ENCODE peak calls at places on chromosomes 4 and X, in five cellular contexts. One of them, this sample, is unnamed.

GRCh38 chr4:1249731-1250526 is 999 bp upstream of the CTBP1 start:
- DNase-seq in neural progenitor cell: no peak
- DNase-seq in mesenchymal stem cell: peak; percentile 62
- DNase-seq in transverse colon: peak; percentile 50
- DNase-seq in colonic mucosa: no peak
- DNase-seq in this sample: peak; percentile 62

GRCh38 chrX:9807355-9808182 is 21.3 kb downstream of the SHROOM2 start:
- DNase-seq in transverse colon: peak; percentile 26
- DNase-seq in neural progenitor cell: no peak
- DNase-seq in colonic mucosa: peak; percentile 27
- DNase-seq in mesenchymal stem cell: no peak
- DNase-seq in this sample: no peak

GRCh38 chrX:150253946-150254615 is 109.0 kb upstream of the MAMLD1 start:
- DNase-seq in mesenchymal stem cell: no peak
- DNase-seq in transverse colon: no peak
- DNase-seq in neural progenitor cell: no peak
- DNase-seq in colonic mucosa: no peak
- DNase-seq in this sample: no peak

GRCh38 chr4:82733636-82734035 is 65.0 kb downstream of the SCD5 start:
- DNase-seq in neural progenitor cell: no peak
- DNase-seq in transverse colon: no peak
- DNase-seq in mesenchymal stem cell: peak; percentile 79
- DNase-seq in colonic mucosa: no peak
- DNase-seq in this sample: no peak

GRCh38 chrX:131827935-131828334 is 195.2 kb upstream of the STK26 start:
- DNase-seq in neural progenitor cell: peak; percentile 79
- DNase-seq in colonic mucosa: no peak
- DNase-seq in transverse colon: no peak
- DNase-seq in mesenchymal stem cell: peak; percentile 41
- DNase-seq in this sample: no peak

GRCh38 chr4:3193531-3194203 is 55.3 kb upstream of the MSANTD1 start:
- DNase-seq in mesenchymal stem cell: peak; percentile 12
- DNase-seq in colonic mucosa: no peak
- DNase-seq in neural progenitor cell: no peak
- DNase-seq in transverse colon: no peak
- DNase-seq in this sample: no peak

GRCh38 chr4:11615601-11616000 is 186.9 kb upstream of the HS3ST1 start:
- DNase-seq in neural progenitor cell: no peak
- DNase-seq in mesenchymal stem cell: no peak
- DNase-seq in transverse colon: no peak
- DNase-seq in colonic mucosa: peak; percentile 46
- DNase-seq in this sample: no peak

GRCh38 chr4:184237612-184238011 is 19.9 kb upstream of the ENPP6 start:
- DNase-seq in colonic mucosa: no peak
- DNase-seq in neural progenitor cell: no peak
- DNase-seq in transverse colon: no peak
- DNase-seq in mesenchymal stem cell: peak; percentile 17
- DNase-seq in this sample: no peak

GRCh38 chr4:105451346-105451745 is 22.5 kb downstream of the PPA2 start:
- DNase-seq in mesenchymal stem cell: no peak
- DNase-seq in colonic mucosa: no peak
- DNase-seq in transverse colon: no peak
- DNase-seq in neural progenitor cell: no peak
- DNase-seq in this sample: no peak

GRCh38 chrX:24148535-24149345 is 789 bp upstream of the ZFX start:
- DNase-seq in colonic mucosa: peak; percentile 41
- DNase-seq in transverse colon: no peak
- DNase-seq in neural progenitor cell: no peak
- DNase-seq in mesenchymal stem cell: peak; percentile 60
- DNase-seq in this sample: peak; percentile 49

GRCh38 chr4:20760053-20760452 is 59.8 kb downstream of the PACRGL start:
- DNase-seq in transverse colon: no peak
- DNase-seq in colonic mucosa: no peak
- DNase-seq in neural progenitor cell: peak; percentile 7
- DNase-seq in mesenchymal stem cell: no peak
- DNase-seq in this sample: no peak

GRCh38 chr4:123361195-123361861 is 35.3 kb upstream of the SPRY1 start:
- DNase-seq in mesenchymal stem cell: peak; percentile 91
- DNase-seq in neural progenitor cell: no peak
- DNase-seq in transverse colon: peak; percentile 16
- DNase-seq in colonic mucosa: no peak
- DNase-seq in this sample: no peak

GRCh38 chrX:99603076-99603814 is 806.8 kb downstream of the PCDH19 start:
- DNase-seq in transverse colon: no peak
- DNase-seq in neural progenitor cell: peak; percentile 10
- DNase-seq in colonic mucosa: no peak
- DNase-seq in mesenchymal stem cell: no peak
- DNase-seq in this sample: no peak

GRCh38 chrX:2673611-2674010 is 17.5 kb upstream of the CD99 start:
- DNase-seq in transverse colon: no peak
- DNase-seq in colonic mucosa: no peak
- DNase-seq in mesenchymal stem cell: no peak
- DNase-seq in neural progenitor cell: no peak
- DNase-seq in this sample: no peak

GRCh38 chrX:28668957-28669356 is 81.7 kb downstream of the IL1RAPL1 start:
- DNase-seq in colonic mucosa: no peak
- DNase-seq in transverse colon: no peak
- DNase-seq in neural progenitor cell: no peak
- DNase-seq in mesenchymal stem cell: no peak
- DNase-seq in this sample: no peak

DNA sequence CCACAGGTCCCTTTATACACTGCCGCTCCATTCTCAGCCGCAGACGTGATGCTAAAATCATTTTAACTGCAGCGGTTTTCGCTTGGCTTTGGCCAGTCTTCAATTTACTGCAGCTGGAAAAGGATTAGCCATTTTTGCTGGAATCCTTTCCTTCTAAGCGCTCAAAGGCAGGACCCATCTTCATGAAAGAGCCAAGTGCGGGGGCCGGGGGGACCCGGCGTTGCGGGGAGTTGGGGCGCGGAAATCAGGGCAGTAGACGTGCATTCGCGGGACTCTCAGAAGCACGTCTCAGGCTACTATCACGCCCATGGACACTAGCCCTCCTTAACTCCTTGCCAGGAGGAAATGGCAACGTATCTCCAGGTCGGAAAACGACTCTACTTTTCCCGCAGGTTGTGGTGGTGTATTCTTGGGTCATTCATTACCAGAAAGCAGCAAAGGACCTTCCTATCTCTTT is 1.7 kb upstream of the PCDH10 start:
- DNase-seq in transverse colon: no peak
- DNase-seq in mesenchymal stem cell: peak; percentile 55
- DNase-seq in colonic mucosa: no peak
- DNase-seq in neural progenitor cell: peak; percentile 26
- DNase-seq in this sample: no peak
- H3K27me3 ChIP-seq in transverse colon: peaks cover 84% of the 10 kb centered on the region
- H3K27me3 ChIP-seq in mesenchymal stem cell: peaks cover 13% of the 10 kb centered on the region
- H3K27me3 ChIP-seq in colonic mucosa: peaks cover 46% of the 10 kb centered on the region
- H3K27me3 ChIP-seq in neural progenitor cell: peaks cover 75% of the 10 kb centered on the region
- H3K27me3 ChIP-seq in this sample: peaks cover 52% of the 10 kb centered on the region

GRCh38 chrX:46953597-46953996 is 41.4 kb downstream of the JADE3 start:
- DNase-seq in mesenchymal stem cell: peak; percentile 14
- DNase-seq in transverse colon: no peak
- DNase-seq in colonic mucosa: peak; percentile 23
- DNase-seq in neural progenitor cell: peak; percentile 66
- DNase-seq in this sample: no peak

GRCh38 chrX:46957299-46957698 is 45.1 kb downstream of the JADE3 start:
- DNase-seq in colonic mucosa: no peak
- DNase-seq in mesenchymal stem cell: no peak
- DNase-seq in transverse colon: no peak
- DNase-seq in neural progenitor cell: no peak
- DNase-seq in this sample: no peak

GRCh38 chrX:46959101-46959500 is 46.9 kb downstream of the JADE3 start:
- DNase-seq in mesenchymal stem cell: no peak
- DNase-seq in colonic mucosa: no peak
- DNase-seq in neural progenitor cell: no peak
- DNase-seq in transverse colon: no peak
- DNase-seq in this sample: no peak

GRCh38 chrX:46953137-46953527 is 40.9 kb downstream of the JADE3 start:
- DNase-seq in mesenchymal stem cell: no peak
- DNase-seq in transverse colon: no peak
- DNase-seq in neural progenitor cell: no peak
- DNase-seq in colonic mucosa: no peak
- DNase-seq in this sample: no peak

DNA sequence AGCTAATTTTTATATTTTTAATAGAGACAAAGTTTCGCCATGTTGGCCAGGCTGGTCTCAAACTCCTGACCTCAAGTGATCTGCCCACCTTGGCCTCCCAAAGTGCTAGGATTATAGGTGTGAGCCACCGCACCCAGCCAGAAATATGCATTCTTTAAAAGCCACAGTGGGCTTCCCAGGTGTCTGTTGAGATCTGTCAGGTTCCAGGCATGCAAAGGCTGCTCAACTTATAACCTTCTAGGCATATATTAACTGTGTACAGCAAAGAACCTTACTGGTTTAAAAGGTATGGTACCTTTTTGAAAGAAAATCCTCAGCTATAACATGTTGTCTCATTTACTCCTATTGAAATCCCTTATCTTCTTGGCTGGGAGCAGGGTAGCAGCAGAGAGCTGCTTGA is 42.5 kb downstream of the JADE3 start:
- DNase-seq in mesenchymal stem cell: no peak
- DNase-seq in transverse colon: no peak
- DNase-seq in colonic mucosa: no peak
- DNase-seq in neural progenitor cell: no peak
- DNase-seq in this sample: no peak
- H3K4me1 ChIP-seq in mesenchymal stem cell: peaks cover 2% of the 10 kb centered on the region
- H3K4me1 ChIP-seq in transverse colon: peaks cover 7% of the 10 kb centered on the region
- H3K4me1 ChIP-seq in colonic mucosa: no peaks in the 10 kb centered on the region
- H3K4me1 ChIP-seq in neural progenitor cell: peaks cover 30% of the 10 kb centered on the region
- H3K4me1 ChIP-seq in this sample: peaks cover 9% of the 10 kb centered on the region

GRCh38 chrX:41348551-41348950 is 14.6 kb downstream of the DDX3X start:
- DNase-seq in transverse colon: no peak
- DNase-seq in mesenchymal stem cell: no peak
- DNase-seq in neural progenitor cell: no peak
- DNase-seq in colonic mucosa: no peak
- DNase-seq in this sample: no peak

GRCh38 chrX:41350976-41351569 is 17.1 kb downstream of the DDX3X start:
- DNase-seq in neural progenitor cell: no peak
- DNase-seq in colonic mucosa: no peak
- DNase-seq in transverse colon: no peak
- DNase-seq in mesenchymal stem cell: peak; percentile 52
- DNase-seq in this sample: no peak

GRCh38 chrX:41350150-41350975 is 16.4 kb downstream of the DDX3X start:
- DNase-seq in transverse colon: no peak
- DNase-seq in colonic mucosa: no peak
- DNase-seq in mesenchymal stem cell: peak; percentile 45
- DNase-seq in neural progenitor cell: no peak
- DNase-seq in this sample: no peak

GRCh38 chrX:41344053-41344452 is 10.1 kb downstream of the DDX3X start:
- DNase-seq in mesenchymal stem cell: no peak
- DNase-seq in transverse colon: no peak
- DNase-seq in neural progenitor cell: no peak
- DNase-seq in colonic mucosa: no peak
- DNase-seq in this sample: no peak

GRCh38 chrX:41347186-41347585 is 13.2 kb downstream of the DDX3X start:
- DNase-seq in mesenchymal stem cell: no peak
- DNase-seq in neural progenitor cell: no peak
- DNase-seq in colonic mucosa: no peak
- DNase-seq in transverse colon: no peak
- DNase-seq in this sample: no peak
- H3K36me3 ChIP-seq in mesenchymal stem cell: peaks cover 14% of the 10 kb centered on the region
- H3K36me3 ChIP-seq in neural progenitor cell: peaks cover 31% of the 10 kb centered on the region
- H3K36me3 ChIP-seq in colonic mucosa: peaks cover 35% of the 10 kb centered on the region
- H3K36me3 ChIP-seq in transverse colon: peaks cover 4% of the 10 kb centered on the region
- H3K36me3 ChIP-seq in this sample: peaks cover 73% of the 10 kb centered on the region

GRCh38 chr4:77073981-77074865 is 1.6 kb downstream of the CCNI start:
- DNase-seq in colonic mucosa: no peak
- DNase-seq in mesenchymal stem cell: no peak
- DNase-seq in transverse colon: no peak
- DNase-seq in neural progenitor cell: peak; percentile 4
- DNase-seq in this sample: no peak
- H3K27me3 ChIP-seq in colonic mucosa: no peaks in the 10 kb centered on the region
- H3K27me3 ChIP-seq in mesenchymal stem cell: no peaks in the 10 kb centered on the region
- H3K27me3 ChIP-seq in transverse colon: no peaks in the 10 kb centered on the region
- H3K27me3 ChIP-seq in neural progenitor cell: no peaks in the 10 kb centered on the region
- H3K27me3 ChIP-seq in this sample: no peaks in the 10 kb centered on the region

This sample was measured in lower lobe of right lung.